ENCODE peak calls at places on chromosomes 16 and 17, in seven cellular contexts. W is Peyer's patch, J is uterus, Z is esophagus squamous epithelium, T is esophagus muscularis mucosa, I is ovary, B is right lobe of liver. K is an unnamed sample. For H3K36me3, the result is how much of the 10 kb centered on the place peaks cover.

GRCh38 chr17:43482103-43483012 is 1.4 kb upstream of the DHX8 start:
- DNase-seq in W (no peak), J (no peak), Z (no peak), T (no peak), I (no peak), B (no peak), K (no peak)

GRCh38 chr17:27049104-27049784 is 244.7 kb upstream of the WSB1 start:
- DNase-seq in W (no peak), J (no peak), Z (no peak), T (no peak), I (no peak), B (no peak), K (no peak)

GRCh38 chr17:45771473-45771959 is 12.6 kb upstream of the CRHR1 start:
- DNase-seq in W (no peak), J (no peak), Z (no peak), T (no peak), I (no peak), B (no peak), K (no peak)

GRCh38 chr16:52318259-52319008 is 228.5 kb downstream of the TOX3 start:
- DNase-seq in W (no peak), J (no peak), Z (no peak), T (peak), I (no peak), B (no peak), K (no peak)

GRCh38 chr17:67836205-67836987 is 11.1 kb downstream of the BPTF start:
- DNase-seq in W (no peak), J (no peak), Z (no peak), T (no peak), I (no peak), B (no peak), K (no peak)

GRCh38 chr17:50603340-50603739 is 31.3 kb upstream of the ABCC3 start:
- DNase-seq in W (no peak), J (no peak), Z (no peak), T (no peak), I (no peak), B (no peak), K (no peak)

GRCh38 chr17:37176683-37177082 is 199.1 kb upstream of the C17orf78 start:
- DNase-seq in W (no peak), J (no peak), Z (no peak), T (no peak), I (no peak), B (no peak), K (no peak)

GRCh38 chr17:35245196-35245486 is 2.3 kb downstream of the SLFN5 start:
- DNase-seq in W (no peak), J (no peak), Z (no peak), T (no peak), I (no peak), B (no peak), K (no peak)

GRCh38 chr16:10171225-10171624 is 11.0 kb downstream of the GRIN2A start:
- DNase-seq in W (no peak), J (no peak), Z (no peak), T (no peak), I (no peak), B (no peak), K (no peak)

GRCh38 chr16:31067342-31067741 is 6.7 kb downstream of the ZNF668 start:
- DNase-seq in W (no peak), J (no peak), Z (no peak), T (no peak), I (no peak), B (no peak), K (no peak)

GRCh38 chr16:67464565-67464964 is 16.4 kb downstream of the ATP6V0D1 start:
- DNase-seq in W (no peak), J (no peak), Z (no peak), T (no peak), I (no peak), B (peak), K (no peak)

GRCh38 chr16:55543470-55543869 is 23.0 kb upstream of the CAPNS2 start:
- DNase-seq in W (no peak), J (no peak), Z (no peak), T (no peak), I (no peak), B (no peak), K (no peak)

GRCh38 chr17:20706752-20707372 is 127.3 kb downstream of the CDRT15L2 start:
- DNase-seq in W (peak), J (no peak), Z (no peak), T (no peak), I (no peak), B (no peak), K (no peak)

GRCh38 chr17:1939979-1940809 is 84.9 kb downstream of the RTN4RL1 start:
- DNase-seq in W (no peak), J (no peak), Z (no peak), T (no peak), I (no peak), B (no peak), K (no peak)

GRCh38 chr16:11318817-11319216 is 26.4 kb upstream of the RMI2 start:
- DNase-seq in W (no peak), J (no peak), Z (no peak), T (no peak), I (no peak), B (no peak), K (no peak)

GRCh38 chr16:23137256-23137655 is 12.0 kb downstream of the USP31 start:
- DNase-seq in W (no peak), J (no peak), Z (no peak), T (no peak), I (no peak), B (no peak), K (no peak)

GRCh38 chr17:78227455-78227916 is 3.9 kb upstream of the TMEM235 start:
- DNase-seq in W (no peak), J (no peak), Z (no peak), T (no peak), I (no peak), B (no peak), K (no peak)

GRCh38 chr16:57366544-57367040 is 5.7 kb upstream of the CX3CL1 start:
- DNase-seq in W (no peak), J (no peak), Z (no peak), T (no peak), I (no peak), B (no peak), K (peak)

GRCh38 chr17:48006936-48007703 is 30.5 kb downstream of the COPZ2 start:
- DNase-seq in W (no peak), J (no peak), Z (no peak), T (no peak), I (no peak), B (no peak), K (peak)
- H3K36me3 ChIP-seq in W (under half), J (under half), Z (under half), T (under half), I (under half), B (under half), K (under half)

DNA sequence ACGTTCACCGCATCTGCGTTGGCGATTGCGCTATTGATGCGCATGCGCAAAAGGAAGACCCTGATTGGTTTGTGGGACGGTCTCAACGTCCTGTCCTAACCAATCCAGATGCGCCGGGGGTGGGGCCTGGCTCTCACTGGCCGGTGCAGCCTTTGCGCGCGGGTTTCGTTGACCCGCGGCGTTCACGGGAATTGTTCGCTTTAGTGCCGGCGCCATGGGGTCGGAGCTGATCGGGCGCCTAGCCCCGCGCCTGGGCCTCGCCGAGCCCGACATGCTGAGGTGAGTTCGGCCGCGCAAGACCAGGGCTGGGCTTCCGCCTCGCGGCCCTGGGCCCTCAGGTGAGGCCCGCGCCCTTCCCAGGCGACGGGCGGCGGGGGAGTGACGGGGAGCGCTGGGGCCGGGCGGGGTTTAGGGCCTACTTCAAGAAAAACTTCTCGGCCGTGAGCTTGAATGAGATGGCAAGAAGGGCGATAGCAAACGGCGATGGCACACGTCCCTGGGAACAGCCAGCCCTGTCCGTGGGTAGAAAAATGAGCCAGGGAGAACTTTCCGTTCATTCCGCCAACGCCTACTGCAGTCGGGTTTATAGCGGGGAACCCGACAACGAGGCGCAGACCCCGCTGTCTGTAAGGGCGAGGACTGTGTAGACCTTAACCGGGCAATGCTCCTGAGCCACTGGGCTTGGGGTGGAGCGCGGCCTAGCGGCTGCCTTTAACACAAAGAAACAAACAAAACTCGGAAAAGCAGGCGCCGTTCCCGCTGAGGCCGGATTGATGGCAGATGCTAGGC is at the start of gene ORC6:
- DNase-seq in W (peak), J (peak), Z (peak), T (peak), I (peak), B (peak), K (peak)
- TF ChIP-seq POLR2A in W (no peak), J (no peak), Z (peak), T (no peak), I (no peak), B (no peak), K (no peak)

DNA sequence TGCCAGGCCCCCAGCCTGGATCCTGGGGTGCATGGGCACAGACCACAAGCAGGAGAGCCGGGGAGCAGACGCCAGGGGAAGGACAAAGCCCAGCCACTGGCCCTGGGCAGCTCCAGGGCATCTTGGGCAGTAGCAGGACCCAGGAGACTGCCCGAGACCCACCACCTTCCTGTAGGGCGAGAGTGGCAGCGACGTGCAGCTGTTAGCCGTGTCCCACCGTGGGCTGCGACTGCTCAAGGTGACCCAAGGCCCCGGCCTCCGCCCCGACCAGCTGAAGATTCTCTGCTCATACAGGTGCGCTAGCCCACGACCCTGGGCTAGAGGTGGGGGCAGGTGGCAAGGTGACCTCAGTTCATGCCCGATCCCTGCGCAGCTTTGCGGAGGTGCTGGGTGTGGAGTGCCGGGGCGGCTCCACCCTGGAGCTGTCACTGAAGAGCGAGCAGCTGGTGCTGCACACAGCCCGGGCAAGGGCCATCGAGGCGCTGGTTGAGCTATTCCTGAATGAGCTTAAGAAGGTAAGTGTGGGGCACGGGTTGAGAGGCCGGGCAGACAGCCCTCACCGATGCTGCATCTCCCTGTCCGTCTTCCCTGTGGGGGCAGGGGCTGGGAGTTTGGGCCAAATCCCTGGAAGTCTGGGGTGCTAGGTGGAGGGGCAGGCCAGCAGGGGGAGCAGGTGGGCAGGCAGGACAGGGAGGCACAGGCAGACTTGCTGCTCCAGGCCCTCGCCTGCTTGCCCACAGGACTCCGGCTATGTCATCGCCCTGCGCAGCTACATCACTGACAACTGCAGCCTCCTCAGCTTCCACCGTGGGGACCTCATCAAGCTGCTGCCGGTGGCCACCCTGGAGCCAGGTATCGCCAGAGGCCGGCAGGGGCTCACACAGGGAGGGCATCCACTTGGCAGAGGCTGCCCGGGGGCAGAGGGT is 13.5 kb upstream of the SMIM5 start:
- DNase-seq in W (no peak), J (no peak), Z (no peak), T (no peak), I (no peak), B (no peak), K (no peak)
- TF ChIP-seq CTCF in W (no peak), J (no peak), Z (no peak), T (peak), I (no peak), B (peak), K (no peak)

DNA sequence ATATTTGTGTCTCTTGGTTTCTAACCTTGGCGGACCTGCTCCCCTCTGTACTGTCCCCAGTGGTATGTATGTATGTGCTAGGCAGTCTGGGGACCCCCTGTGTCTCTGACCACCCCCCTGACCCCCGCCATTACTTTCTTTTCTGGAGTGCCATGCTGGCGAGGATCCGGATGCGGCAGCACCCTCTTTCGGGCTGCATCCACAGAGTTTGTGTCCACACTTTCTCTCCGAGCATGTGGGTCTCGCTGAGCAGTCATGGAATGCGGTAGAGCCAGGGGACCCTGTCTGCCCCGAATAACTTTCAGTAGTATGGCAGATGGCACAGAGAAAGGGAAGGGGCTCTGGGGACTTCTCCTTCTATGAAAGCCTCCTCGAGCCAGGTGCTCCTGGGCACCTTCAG is 17.0 kb downstream of the KCTD2 start:
- DNase-seq in W (no peak), J (no peak), Z (no peak), T (no peak), I (no peak), B (no peak), K (no peak)
- H3K36me3 ChIP-seq in W (under half), J (under half), Z (under half), T (half or more), I (under half), B (under half), K (half or more)

DNA sequence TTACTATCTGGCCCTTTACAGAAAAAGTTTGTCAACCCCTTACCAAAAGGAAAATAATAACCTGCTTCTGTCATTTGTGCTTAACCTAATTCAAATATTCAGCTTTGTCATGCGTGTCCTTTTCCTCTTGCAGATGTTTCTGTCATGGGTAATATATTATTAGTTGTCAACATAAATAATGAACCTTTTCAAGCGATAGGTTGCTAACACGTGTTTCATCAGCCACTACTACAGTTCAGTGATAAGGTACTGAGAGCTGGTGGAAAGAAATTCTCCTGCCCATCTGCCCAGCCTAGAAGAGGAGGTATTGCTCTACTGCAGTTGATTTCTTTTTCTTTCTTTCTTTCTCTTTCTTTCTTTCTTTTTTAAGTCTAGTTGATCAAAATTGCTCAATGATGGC is 12.0 kb upstream of the SRSF1 start:
- DNase-seq in W (no peak), J (no peak), Z (no peak), T (no peak), I (no peak), B (no peak), K (no peak)
- TF ChIP-seq POLR2A in W (no peak), J (no peak), Z (no peak), T (no peak), I (no peak), B (no peak), K (no peak)

DNA sequence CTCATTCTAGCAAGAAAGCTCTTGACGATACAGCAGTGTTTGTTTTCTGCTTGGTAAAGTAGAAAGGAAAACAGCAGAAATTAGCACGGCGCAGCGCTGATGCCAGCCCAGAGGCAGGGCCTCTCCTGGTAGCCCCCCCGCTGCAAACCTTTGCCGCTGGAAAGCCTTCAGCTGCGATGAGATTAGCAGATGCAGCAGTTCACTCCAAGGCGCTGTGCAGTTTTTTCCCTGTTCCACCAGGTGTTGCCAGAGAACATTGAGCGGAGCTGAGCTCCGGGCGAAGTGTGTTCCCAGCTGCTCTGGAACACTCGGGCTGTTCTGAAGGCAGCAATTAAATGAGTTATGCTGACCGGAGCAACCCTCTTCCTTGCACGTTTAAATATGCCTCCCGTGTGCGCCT is 72.5 kb downstream of the RBFOX1 start:
- DNase-seq in W (no peak), J (no peak), Z (no peak), T (no peak), I (peak), B (no peak), K (no peak)
- TF ChIP-seq CTCF in W (no peak), J (no peak), Z (peak), T (no peak), I (no peak), B (no peak), K (no peak)

DNA sequence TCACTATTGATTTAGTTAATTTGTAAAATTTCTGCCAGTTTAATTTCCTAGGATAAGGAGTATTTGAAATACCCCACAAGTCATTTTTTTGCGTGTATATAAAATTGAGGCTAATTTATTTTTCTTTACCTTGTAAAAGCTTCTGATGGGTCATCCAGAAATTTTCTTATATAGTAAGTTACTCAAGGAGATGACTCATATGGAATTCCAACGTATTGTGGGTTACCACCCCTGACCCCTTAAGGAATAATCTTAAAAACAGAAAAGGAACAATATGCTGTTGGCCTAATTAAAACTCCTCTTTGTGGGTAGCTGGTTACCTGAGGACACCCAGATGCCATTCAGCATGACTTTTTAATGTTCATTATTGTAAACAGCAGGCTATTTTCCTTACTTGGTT is 13.6 kb downstream of the HEATR6 start:
- DNase-seq in W (no peak), J (no peak), Z (no peak), T (no peak), I (no peak), B (no peak), K (no peak)
- H3K36me3 ChIP-seq in W (under half), J (under half), Z (under half), T (half or more), I (under half), B (under half), K (half or more)

DNA sequence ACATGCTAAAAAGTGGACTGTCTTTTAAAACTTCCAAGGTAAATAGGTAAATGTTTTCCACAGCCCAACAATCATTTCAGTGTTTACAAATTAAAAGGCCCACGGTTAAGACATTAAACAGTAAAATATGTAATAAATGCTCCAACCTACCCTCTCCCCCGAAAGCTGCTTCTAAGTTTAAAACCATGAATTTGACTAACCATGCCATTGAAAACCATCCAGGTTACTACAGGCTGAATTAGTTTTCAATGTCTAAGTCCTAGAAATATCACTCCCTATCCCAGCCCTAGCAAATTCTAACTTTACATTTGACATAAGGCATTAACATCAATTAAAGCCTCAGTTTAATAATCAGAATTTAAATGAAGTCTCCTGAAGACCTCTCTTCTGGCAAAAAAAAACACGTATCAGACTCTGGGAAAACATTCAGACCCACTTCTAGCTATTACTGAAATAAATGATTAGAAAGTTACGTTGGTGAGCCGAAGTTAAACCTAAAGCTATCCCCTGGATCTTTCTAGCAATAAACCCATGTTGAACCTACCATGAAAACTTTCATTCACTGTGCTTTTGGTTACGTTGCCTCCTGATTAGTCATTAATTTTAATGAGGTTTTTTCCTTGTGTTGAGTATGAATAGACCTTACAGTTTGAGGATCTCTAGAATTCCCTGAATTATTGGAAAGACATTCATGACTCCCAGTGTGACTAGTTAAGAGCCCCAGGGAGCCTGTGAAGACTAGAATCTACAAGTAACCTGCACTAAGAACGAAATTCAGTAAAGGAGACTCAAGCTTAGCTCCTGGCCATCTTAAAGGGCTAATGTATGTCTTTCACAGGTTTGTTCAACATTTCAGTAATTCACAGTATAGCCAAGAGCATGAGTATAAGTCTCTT is 1.7 kb upstream of the POLG2 start:
- DNase-seq in W (no peak), J (no peak), Z (no peak), T (no peak), I (no peak), B (no peak), K (no peak)
- TF ChIP-seq POLR2A in W (no peak), J (no peak), Z (no peak), T (no peak), I (no peak), B (peak), K (no peak)

GRCh38 chr16:85114909-85115567 is 2.8 kb upstream of the CIBAR2 start:
- DNase-seq in W (peak), J (peak), Z (no peak), T (peak), I (peak), B (peak), K (peak)
- TF ChIP-seq CTCF in W (peak), J (peak), Z (peak), T (peak), I (peak), B (peak), K (peak)

GRCh38 chr16:1366712-1367299 is 15.1 kb downstream of the GNPTG start:
- DNase-seq in W (no peak), J (no peak), Z (no peak), T (no peak), I (no peak), B (peak), K (no peak)
- H3K36me3 ChIP-seq in W (under half), J (under half), Z (under half), T (half or more), I (under half), B (under half), K (under half)

K was measured in spleen.